ENCODE peak calls at places on chromosomes 1 and 21, in ten cellular contexts. P, C, A, D, G, F, U, L, Y and B are unnamed samples.

GRCh38 chr21:42098957-42099547 is 27.9 kb downstream of the UMODL1 start:
- DNase-seq in C (no peak), G (no peak), D (no peak), U (no peak), F (no peak), Y (no peak), A (no peak), L (no peak), P (no peak), B (no peak)

GRCh38 chr1:217482356-217483102 is 148.4 kb downstream of the GPATCH2 start:
- DNase-seq in Y (peak; percentile 3), U (peak; percentile 40), P (no peak), F (peak; percentile 93), L (peak; percentile 89), C (peak; percentile 46), G (no peak), D (no peak), A (peak; percentile 32), B (no peak)

GRCh38 chr21:38743772-38744529 is 61.8 kb upstream of the ETS2 start:
- DNase-seq in Y (no peak), G (no peak), C (no peak), U (no peak), A (no peak), F (no peak), D (no peak), P (no peak), L (no peak), B (no peak)

GRCh38 chr21:35366348-35367085 is 317.4 kb upstream of the RUNX1 start:
- DNase-seq in C (no peak), L (no peak), U (peak; percentile 98), F (peak; percentile 99), G (no peak), D (no peak), A (peak; percentile 75), Y (no peak), P (no peak), B (no peak)

GRCh38 chr1:31818204-31818603 is 2.4 kb upstream of the SPOCD1 start:
- DNase-seq in U (no peak), L (no peak), G (no peak), A (no peak), Y (no peak), C (no peak), F (no peak), D (no peak), P (no peak), B (no peak)

GRCh38 chr1:10867138-10867721 is 70.8 kb upstream of the CASZ1 start:
- DNase-seq in U (no peak), P (peak; percentile 54), F (peak; percentile 7), C (peak; percentile 52), Y (peak; percentile 28), L (peak; percentile 66), G (peak; percentile 69), D (no peak), A (peak; percentile 4), B (peak; percentile 74)

GRCh38 chr1:211828584-211829342 is 1.8 kb downstream of the LPGAT1 start:
- DNase-seq in G (no peak), L (no peak), D (no peak), P (no peak), U (no peak), C (no peak), Y (no peak), A (no peak), F (peak; percentile 34), B (no peak)

GRCh38 chr1:9009438-9010366 is 16.5 kb downstream of the SLC2A7 start:
- DNase-seq in D (no peak), G (peak; percentile 47), L (peak; percentile 25), Y (peak; percentile 74), A (no peak), F (peak; percentile 29), U (peak; percentile 4), P (no peak), C (peak; percentile 37), B (peak; percentile 83)

GRCh38 chr1:181129771-181130606 is 41.5 kb downstream of the IER5 start:
- DNase-seq in Y (no peak), G (no peak), P (no peak), D (no peak), F (no peak), C (no peak), U (no peak), L (no peak), A (no peak), B (no peak)

GRCh38 chr1:11690669-11691301 is 725 bp upstream of the DRAXIN start:
- DNase-seq in L (no peak), P (no peak), G (no peak), Y (peak; percentile 76), F (no peak), U (no peak), C (no peak), A (no peak), D (no peak), B (peak; percentile 76)

GRCh38 chr21:39673163-39673562 is 60.4 kb downstream of the B3GALT5 start:
- DNase-seq in L (no peak), U (no peak), C (no peak), A (no peak), F (no peak), Y (no peak), G (no peak), D (no peak), P (no peak), B (no peak)

GRCh38 chr1:179586107-179586823 is 5.4 kb upstream of the TDRD5 start:
- DNase-seq in Y (peak; percentile 63), A (no peak), C (peak; percentile 12), P (no peak), L (peak; percentile 29), F (peak; percentile 9), G (peak; percentile 65), U (peak; percentile 33), D (peak; percentile 69), B (peak; percentile 78)

GRCh38 chr1:187721216-187721615 is 892.5 kb downstream of the PLA2G4A start:
- DNase-seq in G (no peak), P (no peak), F (no peak), D (no peak), Y (no peak), C (no peak), L (no peak), A (no peak), U (no peak), B (no peak)

GRCh38 chr21:35014302-35015044 is 34.6 kb downstream of the RUNX1 start:
- DNase-seq in G (no peak), Y (no peak), P (no peak), U (no peak), C (no peak), A (no peak), D (no peak), L (no peak), F (peak; percentile 56), B (no peak)